ENCODE peak calls at places on chromosome 1, in four cellular contexts. V is HL-60, L is K562, I is GM12878. X is an unnamed sample.
A peak's percentile ranks its signal among the peaks of the same experiment; 100 is the strongest.

GRCh38 chr1:18539171-18539570 is 58.4 kb downstream of the KLHDC7A start:
- DNase-seq in I (no peak), V (no peak), L (no peak), X (no peak)

GRCh38 chr1:119160851-119161250 is 20.4 kb upstream of the WARS2 start:
- DNase-seq in I (no peak), V (no peak), L (no peak), X (no peak)

GRCh38 chr1:80258659-80259058 is 1252.1 kb upstream of the ADGRL4 start:
- DNase-seq in L (no peak), V (no peak), I (no peak), X (no peak)

GRCh38 chr1:41998250-41998649 is 79.5 kb upstream of the HIVEP3 start:
- DNase-seq in V (no peak), L (no peak), I (no peak), X (no peak)

GRCh38 chr1:2188336-2188735 is 6.2 kb downstream of the FAAP20 start:
- DNase-seq in L (no peak), I (no peak), V (no peak), X (no peak)

GRCh38 chr1:115832651-115833050 is 8.3 kb downstream of the NHLH2 start:
- DNase-seq in I (no peak), L (no peak), V (no peak), X (no peak)

GRCh38 chr1:145918992-145919939 is 749 bp upstream of the PEX11B start:
- DNase-seq in L (peak; percentile 82), I (no peak), V (no peak), X (no peak)

GRCh38 chr1:230423261-230423660 is 2.9 kb downstream of the PGBD5 start:
- DNase-seq in L (no peak), V (no peak), I (no peak), X (no peak)

GRCh38 chr1:218304281-218305039 is 19.4 kb downstream of the RRP15 start:
- DNase-seq in V (no peak), I (no peak), L (peak; percentile 98), X (no peak)

GRCh38 chr1:87325982-87326738 is 2.5 kb upstream of the LMO4 start:
- DNase-seq in L (peak; percentile 64), I (no peak), V (no peak), X (no peak)

GRCh38 chr1:3894626-3895278 is 5.3 kb downstream of the C1orf174 start:
- DNase-seq in I (no peak), L (no peak), V (no peak), X (no peak)

GRCh38 chr1:226409392-226409791 is 1.5 kb upstream of the PARP1 start:
- DNase-seq in V (no peak), L (no peak), I (no peak), X (no peak)

GRCh38 chr1:31182352-31182751 is 57.3 kb downstream of the NKAIN1 start:
- DNase-seq in L (peak; percentile 85), V (peak; percentile 63), I (no peak), X (peak; percentile 68)
- TF ChIP-seq POLR2AphosphoS5 in L (no peak), V (no peak), I (no peak), X (no peak)

GRCh38 chr1:172269084-172269483 is 151.4 kb upstream of the C1orf105 start:
- DNase-seq in V (no peak), L (no peak), I (no peak), X (no peak)
- TF ChIP-seq SPI1 in V (no peak), L (no peak), I (no peak), X (no peak)

GRCh38 chr1:37867784-37868183 is 8.4 kb upstream of the MTF1 start:
- DNase-seq in L (peak; percentile 25), I (no peak), V (no peak), X (no peak)

GRCh38 chr1:37866491-37866890 is 7.1 kb upstream of the MTF1 start:
- DNase-seq in I (no peak), V (no peak), L (no peak), X (no peak)

GRCh38 chr1:37862330-37862729 is 2.9 kb upstream of the MTF1 start:
- DNase-seq in V (peak; percentile 43), I (no peak), L (peak; percentile 17), X (no peak)

GRCh38 chr1:37868466-37868865 is 9.1 kb upstream of the MTF1 start:
- DNase-seq in L (no peak), I (no peak), V (no peak), X (no peak)

GRCh38 chr1:37865348-37866119 is 6.1 kb upstream of the MTF1 start:
- DNase-seq in I (no peak), V (no peak), L (peak; percentile 30), X (no peak)
- TF ChIP-seq POLR2AphosphoS5 in I (no peak), V (no peak), L (no peak), X (no peak)

GRCh38 chr1:221031890-221032222 is 152.6 kb downstream of the HLX start:
- DNase-seq in I (no peak), V (no peak), L (no peak), X (no peak)

GRCh38 chr1:221039616-221040015 is 160.4 kb downstream of the HLX start:
- DNase-seq in V (no peak), L (peak; percentile 61), I (no peak), X (no peak)

GRCh38 chr1:221040074-221040473 is 160.8 kb downstream of the HLX start:
- DNase-seq in V (no peak), L (peak; percentile 38), I (no peak), X (no peak)

GRCh38 chr1:221032616-221033342 is 153.5 kb downstream of the HLX start:
- DNase-seq in V (no peak), I (no peak), L (peak; percentile 34), X (no peak)

DNA sequence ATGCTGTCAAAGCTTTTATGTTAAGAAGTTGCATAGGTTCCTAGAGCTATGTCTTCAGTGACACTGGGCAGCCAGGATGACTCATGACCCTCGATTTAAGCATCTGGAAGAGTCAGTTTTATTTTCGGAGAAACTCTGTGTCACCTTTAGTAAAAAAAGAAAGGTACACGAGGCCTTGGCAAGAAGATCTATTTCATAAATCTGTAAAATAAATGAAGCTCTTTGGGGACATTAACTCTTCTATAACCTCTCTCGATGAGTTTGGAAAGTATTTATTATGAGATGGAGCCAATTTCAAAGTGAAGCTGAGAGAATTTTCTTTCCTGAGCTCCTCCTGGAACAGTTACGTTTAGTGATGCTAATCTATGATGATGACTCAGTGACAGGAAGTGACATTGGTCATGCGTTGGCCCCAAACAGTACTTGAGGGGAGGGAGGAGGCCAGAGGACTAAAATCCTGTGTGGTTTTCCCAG is 156.5 kb downstream of the HLX start:
- DNase-seq in V (no peak), L (peak; percentile 82), I (no peak), X (no peak)
- TF ChIP-seq SPI1 in V (no peak), L (no peak), I (no peak), X (no peak)

X was measured in GM12891.